ENCODE peak calls at places on chromosomes 3 and 15, in six cellular contexts. V, H, Q, E, S and P are unnamed samples.
A peak's percentile ranks its signal among the peaks of the same experiment; 100 is the strongest.

GRCh38 chr3:194269610-194270145 is 81.5 kb downstream of the CPN2 start:
- DNase-seq in V (peak; percentile 78), H (no peak), Q (peak; percentile 93), E (peak; percentile 86), S (peak; percentile 91), P (no peak)

GRCh38 chr15:64070965-64071851 is 22.4 kb downstream of the CIAO2A start:
- DNase-seq in V (peak; percentile 91), H (no peak), Q (peak; percentile 73), E (no peak), S (peak; percentile 84), P (peak; percentile 73)

GRCh38 chr3:72969766-72970165 is 26.8 kb upstream of the PPP4R2 start:
- DNase-seq in V (peak; percentile 27), H (no peak), Q (no peak), E (no peak), S (no peak), P (no peak)

GRCh38 chr3:112092439-112093179 is 6.4 kb downstream of the C3orf52 start:
- DNase-seq in V (peak; percentile 24), H (no peak), Q (no peak), E (peak; percentile 50), S (no peak), P (no peak)

GRCh38 chr15:77123854-77124253 is 52.9 kb upstream of the TSPAN3 start:
- DNase-seq in V (no peak), H (no peak), Q (no peak), E (no peak), S (no peak), P (no peak)

GRCh38 chr15:50234764-50235163 is 30.8 kb downstream of the HDC start:
- DNase-seq in V (no peak), H (no peak), Q (no peak), E (no peak), S (no peak), P (no peak)

GRCh38 chr3:160622263-160623045 is 54.5 kb upstream of the ARL14 start:
- DNase-seq in V (no peak), H (no peak), Q (no peak), E (no peak), S (no peak), P (no peak)

GRCh38 chr3:55327131-55327920 is 159.8 kb downstream of the WNT5A start:
- DNase-seq in V (peak; percentile 54), H (no peak), Q (no peak), E (no peak), S (no peak), P (peak; percentile 89)

GRCh38 chr3:4709336-4709735 is 216.2 kb downstream of the ITPR1 start:
- DNase-seq in V (no peak), H (no peak), Q (no peak), E (no peak), S (no peak), P (no peak)

GRCh38 chr15:68626739-68627138 is 47.9 kb downstream of the CORO2B start:
- DNase-seq in V (no peak), H (no peak), Q (no peak), E (no peak), S (no peak), P (no peak)

DNA sequence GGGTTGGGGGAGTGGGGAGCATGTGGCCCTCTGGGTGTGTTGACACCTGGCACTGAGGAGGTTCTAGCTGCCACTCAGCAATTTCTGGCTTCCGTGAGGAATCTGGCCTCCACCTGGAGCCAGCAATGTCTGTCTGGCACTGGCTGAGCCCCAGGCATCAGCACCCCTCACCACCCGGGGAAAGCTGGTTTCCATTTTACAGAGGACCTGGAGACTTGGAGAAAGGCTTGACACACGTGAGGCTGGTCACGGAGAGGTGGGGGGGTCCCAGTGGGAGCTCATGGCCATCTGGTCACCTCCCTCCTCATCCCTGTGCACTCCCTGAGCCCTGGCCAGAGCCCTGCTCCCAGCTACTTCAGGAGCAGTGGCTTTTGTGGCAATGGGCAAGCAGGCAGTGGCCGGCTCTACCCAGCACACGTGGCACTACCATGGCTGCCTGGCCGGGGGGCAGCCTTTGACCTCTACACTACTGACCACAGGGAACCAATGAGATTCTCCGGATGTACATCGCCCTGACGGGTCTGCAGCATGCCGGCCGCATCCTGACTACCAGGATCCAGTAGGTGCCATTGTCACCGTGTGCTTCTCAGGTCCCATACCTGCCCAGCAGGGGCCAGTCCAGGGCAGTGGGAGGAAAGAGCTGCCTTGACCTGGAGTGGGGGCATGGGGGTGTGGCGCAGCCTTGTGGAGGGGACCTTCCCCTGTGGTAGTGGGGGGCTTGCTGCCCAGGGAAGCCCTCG is 28.5 kb downstream of the ACAD9 start:
- DNase-seq in V (no peak), H (no peak), Q (no peak), E (no peak), S (no peak), P (no peak)
- H3K4me3 ChIP-seq in V (no peak overlapping the region), H (no peak overlapping the region), Q (no peak overlapping the region), E (no peak overlapping the region), S (no peak overlapping the region), P (no peak overlapping the region)

GRCh38 chr3:45441570-45442313 is 53.4 kb downstream of the LARS2 start:
- DNase-seq in V (no peak), H (no peak), Q (no peak), E (no peak), S (no peak), P (no peak)

GRCh38 chr3:45443459-45443858 is 55.1 kb downstream of the LARS2 start:
- DNase-seq in V (no peak), H (no peak), Q (no peak), E (no peak), S (no peak), P (no peak)

GRCh38 chr3:45440562-45440961 is 52.2 kb downstream of the LARS2 start:
- DNase-seq in V (no peak), H (no peak), Q (no peak), E (no peak), S (no peak), P (no peak)

GRCh38 chr3:45446706-45447105 is 58.3 kb downstream of the LARS2 start:
- DNase-seq in V (no peak), H (no peak), Q (no peak), E (no peak), S (no peak), P (no peak)

DNA sequence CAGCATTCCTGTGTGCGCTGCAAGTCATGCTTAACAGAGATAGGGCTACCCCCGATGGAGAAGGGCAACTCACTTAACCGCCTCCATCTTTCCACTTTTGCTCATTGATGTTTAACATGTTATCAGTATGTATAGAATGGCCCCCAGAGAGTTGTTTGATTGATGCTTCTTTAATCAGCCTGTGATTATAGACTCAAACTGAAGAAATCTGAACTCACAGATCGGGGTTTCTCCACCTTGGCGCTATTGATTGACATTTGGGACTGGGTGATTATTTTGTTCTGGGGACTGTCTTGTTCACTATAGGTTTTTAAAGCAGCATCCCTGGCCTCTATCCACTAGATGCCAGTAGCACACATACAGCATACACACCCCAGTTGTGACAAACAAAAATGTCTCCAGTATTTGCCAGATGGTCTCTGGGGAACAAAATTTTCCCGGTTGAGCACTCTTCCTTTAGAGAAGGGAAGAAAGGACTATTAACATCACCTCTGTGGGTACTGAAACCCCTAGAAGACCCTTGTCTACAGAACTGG is 54.4 kb downstream of the LARS2 start:
- DNase-seq in V (no peak), H (peak; percentile 25), Q (no peak), E (no peak), S (no peak), P (no peak)
- TF ChIP-seq CTCF in V (no peak), H (peak; percentile 43), Q (no peak), E (peak; percentile 9), S (no peak), P (no peak)

DNA sequence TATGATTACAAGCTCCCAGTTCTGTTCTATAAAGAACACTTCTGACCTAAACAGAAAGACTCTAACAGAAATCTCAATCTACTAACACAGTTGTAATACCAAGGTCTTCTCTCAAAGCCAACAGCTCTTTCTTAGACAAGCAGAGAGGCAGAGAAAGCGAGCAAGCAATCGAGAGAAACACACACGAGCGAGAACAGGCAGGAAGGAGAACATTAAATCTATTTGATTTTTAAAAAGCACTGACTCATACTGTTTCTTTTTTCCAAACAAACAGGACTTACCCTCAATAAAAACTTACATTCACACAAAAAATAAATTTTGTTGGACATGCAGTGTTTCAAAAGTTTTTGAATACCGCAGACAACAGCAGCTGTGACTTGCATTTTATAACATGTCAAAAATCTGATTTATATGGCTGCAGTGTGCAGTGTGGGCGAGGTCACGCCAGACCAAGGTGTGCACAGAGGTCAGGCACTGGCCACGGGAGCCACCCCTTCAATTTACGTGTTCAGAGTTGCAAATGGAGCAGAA is at the start of gene NRG4:
- DNase-seq in V (peak; percentile 29), H (no peak), Q (no peak), E (no peak), S (peak; percentile 61), P (no peak)
- H3K4me3 ChIP-seq in V (peak within 1 kb of the TSS; percentile 30), H (no peak within 1 kb of the TSS), Q (no peak within 1 kb of the TSS), E (no peak within 1 kb of the TSS), S (peak within 1 kb of the TSS; percentile 65), P (peak within 1 kb of the TSS; percentile 17)

GRCh38 chr3:149170672-149171071 is 41.2 kb downstream of the HPS3 start:
- DNase-seq in V (no peak), H (no peak), Q (no peak), E (no peak), S (no peak), P (no peak)
- TF ChIP-seq CTCF in V (no peak), H (no peak), Q (no peak), E (no peak), S (no peak), P (no peak)

DNA sequence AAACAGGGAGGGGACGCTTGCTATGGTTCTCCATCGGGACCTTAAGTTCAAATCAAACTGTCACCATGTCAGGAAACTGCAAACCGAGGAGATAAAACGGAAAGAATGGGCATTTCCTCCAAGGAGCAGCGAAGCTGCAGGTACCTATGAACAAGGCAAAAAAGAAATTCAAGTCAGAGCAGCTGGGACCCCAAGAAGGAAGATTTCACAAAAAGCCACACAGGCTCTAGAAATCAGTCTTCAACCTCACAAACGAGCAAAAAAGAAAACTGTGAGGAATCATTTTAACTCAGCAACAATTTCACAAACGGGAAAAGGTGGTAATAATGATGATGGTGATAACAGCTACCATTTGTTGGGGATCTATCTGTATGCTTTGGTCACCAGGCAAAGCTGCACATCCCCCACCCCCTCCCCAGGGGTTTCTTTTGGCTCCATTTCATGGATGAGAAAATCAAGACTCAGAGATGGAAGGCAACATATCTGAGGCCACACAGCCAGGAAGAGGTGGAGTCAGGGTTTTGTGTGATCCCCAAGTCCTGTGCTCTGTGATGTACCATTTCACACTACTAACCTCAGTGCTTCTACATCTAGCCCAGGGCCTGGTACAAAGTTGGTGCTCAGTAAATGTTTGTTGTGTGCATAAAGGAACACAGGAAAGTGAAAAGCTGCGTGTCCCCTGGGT is 109.9 kb downstream of the IQSEC1 start:
- DNase-seq in V (no peak), H (no peak), Q (no peak), E (no peak), S (peak; percentile 26), P (no peak)
- H3K4me3 ChIP-seq in V (no peak overlapping the region), H (no peak overlapping the region), Q (no peak overlapping the region), E (no peak overlapping the region), S (no peak overlapping the region), P (no peak overlapping the region)

DNA sequence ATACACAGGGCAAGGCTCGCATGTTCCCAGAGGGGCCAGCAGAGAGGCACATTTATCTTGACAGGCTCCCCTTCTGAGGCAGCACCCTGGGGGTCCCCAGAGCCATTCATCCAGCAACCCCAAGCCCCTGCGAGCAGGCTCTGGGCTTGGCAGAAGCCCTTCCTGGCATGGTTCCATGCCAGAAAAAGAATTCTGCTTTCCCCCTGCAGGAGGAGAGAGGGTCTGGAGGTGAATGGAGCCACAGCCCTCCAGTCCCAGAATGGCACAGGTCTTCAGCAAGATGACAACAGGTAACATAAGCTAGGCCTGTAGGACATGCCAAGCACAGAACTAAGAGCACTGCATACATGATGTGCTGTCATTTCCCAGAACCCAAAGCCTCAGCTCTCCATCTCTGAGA is 121.7 kb downstream of the ALDH1A2 start:
- DNase-seq in V (no peak), H (no peak), Q (no peak), E (no peak), S (no peak), P (no peak)
- TF ChIP-seq CTCF in V (no peak), H (no peak), Q (no peak), E (no peak), S (no peak), P (no peak)